ENCODE peak calls at places on chromosome 6, in four cellular contexts. R is adrenal gland, E is heart right ventricle, Z is Peyer's patch. B is an unnamed sample.
A peak's percentile ranks its signal among the peaks of the same experiment; 100 is the strongest.

GRCh38 chr6:162973141-162973872 is 245.5 kb downstream of the PACRG start:
- DNase-seq in Z (no peak), E (no peak), R (no peak), B (no peak)

GRCh38 chr6:5671162-5671561 is 335.6 kb downstream of the NRN1 start:
- DNase-seq in E (peak; percentile 12), Z (no peak), R (peak; percentile 31), B (no peak)

GRCh38 chr6:33419580-33420492 is at the start of gene SYNGAP1:
- DNase-seq in R (peak; percentile 66), E (peak; percentile 68), Z (no peak), B (peak; percentile 69)

GRCh38 chr6:100493206-100493888 is 28.6 kb upstream of the SIM1 start:
- DNase-seq in Z (no peak), E (no peak), R (no peak), B (no peak)

GRCh38 chr6:36028887-36029324 is 1.3 kb downstream of the MAPK14 start:
- DNase-seq in E (peak; percentile 66), Z (peak; percentile 85), R (peak; percentile 86), B (peak; percentile 78)

GRCh38 chr6:8973395-8973794 is 538.0 kb upstream of the SLC35B3 start:
- DNase-seq in E (no peak), Z (no peak), R (no peak), B (no peak)

GRCh38 chr6:14934011-14934410 is 311.9 kb upstream of the JARID2 start:
- DNase-seq in E (no peak), Z (no peak), R (no peak), B (no peak)

GRCh38 chr6:102114402-102114801 is 720.9 kb downstream of the GRIK2 start:
- DNase-seq in E (no peak), Z (no peak), R (no peak), B (no peak)

GRCh38 chr6:108117427-108118358 is 43.2 kb upstream of the OSTM1 start:
- DNase-seq in Z (peak; percentile 62), R (peak; percentile 26), E (no peak), B (peak; percentile 31)

GRCh38 chr6:26020291-26020982 is 57.8 kb downstream of the TRIM38 start:
- DNase-seq in R (peak; percentile 94), E (peak; percentile 87), Z (peak; percentile 94), B (peak; percentile 84)

GRCh38 chr6:36180126-36180525 is 16.4 kb upstream of the BRPF3 start:
- DNase-seq in Z (no peak), R (no peak), E (no peak), B (no peak)

GRCh38 chr6:6712258-6712978 is 123.9 kb downstream of the LY86 start:
- DNase-seq in E (no peak), R (no peak), Z (peak; percentile 53), B (no peak)

GRCh38 chr6:167906899-167907298 is 80.2 kb downstream of the AFDN start:
- DNase-seq in Z (peak; percentile 76), E (peak; percentile 49), R (peak; percentile 44), B (peak; percentile 70)

GRCh38 chr6:43129434-43130194 is 41.5 kb upstream of the SRF start:
- DNase-seq in R (no peak), Z (peak; percentile 62), E (no peak), B (no peak)

GRCh38 chr6:104527761-104528415 is 331.8 kb downstream of the HACE1 start:
- DNase-seq in R (peak; percentile 17), E (no peak), Z (no peak), B (no peak)

GRCh38 chr6:150334790-150335783 is 33.7 kb upstream of the IYD start:
- DNase-seq in Z (peak; percentile 75), R (peak; percentile 41), E (peak; percentile 51), B (no peak)

GRCh38 chr6:52741872-52742271 is 21.4 kb downstream of the GSTA2 start:
- DNase-seq in R (no peak), E (no peak), Z (no peak), B (no peak)

GRCh38 chr6:120564779-120565178 is 769.5 kb downstream of the TBC1D32 start:
- DNase-seq in R (no peak), Z (no peak), E (no peak), B (no peak)

GRCh38 chr6:165245287-165245686 is 64.1 kb downstream of the C6orf118 start:
- DNase-seq in Z (no peak), R (no peak), E (no peak), B (no peak)

GRCh38 chr6:118495639-118496296 is 52.3 kb upstream of the PLN start:
- DNase-seq in Z (no peak), E (no peak), R (no peak), B (no peak)

GRCh38 chr6:5878792-5879191 is 127.9 kb downstream of the NRN1 start:
- DNase-seq in Z (no peak), E (no peak), R (no peak), B (no peak)

GRCh38 chr6:113881473-113881980 is 24.4 kb downstream of the MARCKS start:
- DNase-seq in Z (no peak), R (no peak), E (no peak), B (no peak)

GRCh38 chr6:80522556-80522955 is 416.1 kb downstream of the BCKDHB start:
- DNase-seq in R (no peak), Z (no peak), E (no peak), B (no peak)

GRCh38 chr6:41846666-41847237 is 48.4 kb downstream of the USP49 start:
- DNase-seq in Z (peak; percentile 82), R (peak; percentile 76), E (peak; percentile 83), B (no peak)

GRCh38 chr6:149433901-149434300 is 33.8 kb downstream of the SUMO4 start:
- DNase-seq in E (no peak), R (no peak), Z (no peak), B (no peak)

GRCh38 chr6:32154514-32155161 is 697 bp downstream of the PPT2 start:
- DNase-seq in Z (peak; percentile 90), R (peak; percentile 76), E (peak; percentile 66), B (peak; percentile 67)

GRCh38 chr6:122832515-122833228 is 43.6 kb downstream of the SMPDL3A start:
- DNase-seq in R (no peak), Z (no peak), E (no peak), B (no peak)

GRCh38 chr6:112087136-112087908 is at the start of the genes FAM229B and TUBE1:
- DNase-seq in E (peak; percentile 94), Z (peak; percentile 97), R (peak; percentile 96), B (peak; percentile 93)

GRCh38 chr6:33960345-33961313 is 156.8 kb upstream of the MLN start:
- DNase-seq in E (no peak), Z (no peak), R (no peak), B (peak; percentile 47)

GRCh38 chr6:128516514-128516898 is 3.9 kb downstream of the PTPRK start:
- DNase-seq in E (no peak), R (no peak), Z (no peak), B (no peak)
- TF ChIP-seq CTCF in E (peak; percentile 23), R (no peak), Z (peak; percentile 65), B (no peak)

GRCh38 chr6:138161118-138161433 is 663 bp upstream of the ARFGEF3 start:
- DNase-seq in R (no peak), Z (no peak), E (no peak), B (no peak)
- H3K4me3 ChIP-seq in R (no peak overlapping the region), Z (peak overlapping the region; percentile 50), E (peak overlapping the region; percentile 56), B (peak overlapping the region; percentile 65)

GRCh38 chr6:142692942-142693341 is 252.0 kb downstream of the HIVEP2 start:
- DNase-seq in R (peak; percentile 65), E (peak; percentile 71), Z (peak; percentile 82), B (peak; percentile 62)
- H3K27ac ChIP-seq in R (no peak overlapping the region), E (peak overlapping the region; percentile 51), Z (no peak overlapping the region), B (no peak overlapping the region)

DNA sequence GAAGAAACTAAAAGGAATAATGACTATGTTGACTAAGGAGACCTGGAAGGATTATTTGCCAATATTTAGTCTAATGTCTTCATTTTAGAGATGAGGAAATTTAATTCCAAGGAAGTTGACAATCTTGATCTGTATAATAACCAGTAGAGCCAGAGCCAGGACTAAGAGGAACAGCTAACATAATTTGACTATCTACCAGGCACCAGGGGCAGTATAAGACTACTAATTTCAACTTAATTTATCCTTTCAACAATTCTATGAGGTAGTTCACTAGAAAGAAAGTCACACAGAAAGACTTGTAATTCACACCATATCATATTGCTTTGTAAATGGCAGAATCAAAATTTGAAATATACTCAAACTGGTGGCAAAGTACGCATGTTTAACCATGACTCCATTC is 273.0 kb upstream of the STXBP5 start:
- DNase-seq in Z (no peak), R (no peak), E (no peak), B (no peak)
- TF ChIP-seq CTCF in Z (peak; percentile 17), R (no peak), E (no peak), B (no peak)

DNA sequence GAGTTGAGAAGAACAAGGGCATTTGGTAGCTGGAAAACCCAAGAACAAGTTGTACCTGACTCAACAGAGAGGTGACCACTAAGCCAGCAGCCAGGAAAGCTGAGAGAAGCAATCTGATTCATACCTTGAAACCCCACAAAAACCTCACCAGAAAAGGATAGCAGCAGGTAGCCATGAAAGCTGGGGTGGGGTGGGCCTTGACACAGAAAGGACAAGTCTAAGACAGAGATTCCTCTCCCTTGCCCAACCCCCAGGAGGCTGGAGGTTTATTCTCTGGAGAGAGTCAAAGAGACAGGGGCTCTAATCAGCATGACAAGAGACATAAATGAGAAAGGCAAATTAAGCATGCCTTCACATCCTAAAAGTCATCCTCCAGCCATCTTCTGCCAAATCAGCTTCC is 151.7 kb upstream of the DST start:
- DNase-seq in E (no peak), R (no peak), Z (no peak), B (no peak)
- H3K4me3 ChIP-seq in E (no peak overlapping the region), R (no peak overlapping the region), Z (no peak overlapping the region), B (no peak overlapping the region)

B was measured in heart left ventricle.